ENCODE peak calls at places on chromosomes 4 and X, in four cellular contexts. B is K562, O is HepG2, C is SK-N-SH. P is an unnamed sample.

GRCh38 chrX:139290310-139290709 is 240.2 kb upstream of the F9 start:
- DNase-seq in B (no peak), O (no peak), C (no peak), P (no peak)

GRCh38 chr4:182367153-182367552 is 124.0 kb downstream of the TENM3 start:
- DNase-seq in B (no peak), O (no peak), C (no peak), P (no peak)

GRCh38 chr4:1576200-1576960 is 107.7 kb downstream of the FAM53A start:
- DNase-seq in B (no peak), O (no peak), C (no peak), P (no peak)

GRCh38 chr4:30832652-30833051 is 112.5 kb downstream of the PCDH7 start:
- DNase-seq in B (no peak), O (no peak), C (peak; percentile 12), P (no peak)

GRCh38 chrX:48919947-48920712 is 1.3 kb upstream of the PIM2 start:
- DNase-seq in B (peak; percentile 61), O (no peak), C (no peak), P (no peak)

GRCh38 chr4:173243321-173243720 is 74.7 kb downstream of the GALNT7 start:
- DNase-seq in B (no peak), O (no peak), C (no peak), P (no peak)

GRCh38 chrX:1679238-1679637 is 64.4 kb downstream of the ASMT start:
- DNase-seq in B (no peak), O (no peak), C (no peak), P (no peak)

GRCh38 chrX:95071621-95072020 is 1397.6 kb downstream of the FAM133A start:
- DNase-seq in B (no peak), O (no peak), C (no peak), P (no peak)

GRCh38 chr4:109649872-109650271 is 53.4 kb downstream of the CASP6 start:
- DNase-seq in B (no peak), O (no peak), C (no peak), P (no peak)

GRCh38 chrX:47560831-47561652 is at the start of gene ARAF:
- DNase-seq in B (peak; percentile 99), O (peak; percentile 98), C (peak; percentile 94), P (peak; percentile 96)

GRCh38 chr4:6410078-6410477 is 62.3 kb downstream of the PPP2R2C start:
- DNase-seq in B (no peak), O (no peak), C (no peak), P (no peak)

GRCh38 chrX:23228950-23229448 is 105.7 kb upstream of the PTCHD1 start:
- DNase-seq in B (no peak), O (no peak), C (no peak), P (no peak)

GRCh38 chr4:48342559-48342878 is 1.2 kb downstream of the SLAIN2 start:
- DNase-seq in B (peak; percentile 33), O (no peak), C (no peak), P (no peak)

GRCh38 chr4:56786955-56787354 is 34.5 kb downstream of the SPINK2 start:
- DNase-seq in B (no peak), O (no peak), C (peak; percentile 34), P (no peak)

GRCh38 chr4:101039367-101039766 is 308.0 kb downstream of the PPP3CA start:
- DNase-seq in B (no peak), O (no peak), C (no peak), P (no peak)

DNA sequence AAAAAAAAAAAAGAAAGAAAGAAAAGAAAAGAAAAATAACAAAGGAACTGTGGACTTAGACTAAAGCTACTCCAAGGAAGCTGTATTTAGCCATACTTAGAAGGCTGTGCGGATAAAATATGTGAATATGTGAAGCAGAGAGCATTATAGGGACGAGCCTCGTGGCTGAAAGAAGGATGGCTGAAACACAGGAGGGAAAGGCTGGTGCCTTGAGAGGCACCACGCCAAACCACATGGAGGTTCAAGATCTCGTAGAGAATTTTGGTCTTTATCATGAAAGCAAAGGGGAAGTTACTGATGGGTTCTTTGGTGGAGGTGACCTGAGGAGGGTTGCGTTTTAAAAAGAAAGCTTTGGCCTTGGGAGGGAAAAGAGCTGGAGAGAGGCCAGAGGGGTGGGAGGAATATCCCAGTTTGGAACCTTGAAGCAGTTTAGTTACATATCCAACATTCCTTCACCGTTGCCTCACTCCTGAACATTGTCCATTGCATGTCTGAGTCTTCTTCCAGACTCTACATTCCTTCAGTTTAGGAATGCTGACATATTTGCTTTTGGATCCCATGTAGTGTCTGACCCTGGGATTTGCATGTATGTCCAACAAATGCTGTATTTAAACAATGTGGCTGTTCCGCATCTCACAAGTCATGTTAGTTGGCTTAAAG is 82.5 kb downstream of the CPE start:
- DNase-seq in B (no peak), O (peak; percentile 54), C (no peak), P (no peak)
- TF ChIP-seq FOXJ3 in B (no peak), O (no peak), C (no peak), P (no peak)

GRCh38 chr4:81375745-81376144 is 96.0 kb downstream of the RASGEF1B start:
- DNase-seq in B (peak; percentile 24), O (no peak), C (no peak), P (peak; percentile 60)

GRCh38 chr4:81366786-81367185 is 104.9 kb downstream of the RASGEF1B start:
- DNase-seq in B (no peak), O (no peak), C (no peak), P (no peak)

DNA sequence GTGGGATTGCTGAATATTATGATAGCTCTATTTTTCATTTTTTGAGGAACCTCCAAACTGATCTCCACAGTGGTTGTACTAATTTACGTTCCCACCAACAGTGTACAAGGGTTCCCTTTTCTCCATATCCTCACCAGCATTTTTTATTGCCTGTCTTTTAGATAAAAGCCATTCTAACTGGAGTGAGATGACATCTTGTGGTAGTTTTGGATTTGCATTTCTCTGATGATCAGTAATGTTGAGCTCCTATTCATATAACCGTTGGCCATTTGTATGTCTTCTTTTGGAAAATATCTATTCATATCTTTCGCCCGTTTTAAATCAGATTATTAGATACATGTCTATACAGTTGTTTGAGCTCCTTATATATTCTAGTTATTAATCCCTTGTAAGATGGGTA is 101.8 kb downstream of the RASGEF1B start:
- DNase-seq in B (no peak), O (no peak), C (no peak), P (no peak)
- TF ChIP-seq FOXJ3 in B (no peak), O (no peak), C (no peak), P (no peak)

GRCh38 chr4:22238742-22239141 is 277.1 kb downstream of the ADGRA3 start:
- DNase-seq in B (no peak), O (peak; percentile 2), C (peak; percentile 4), P (peak; percentile 38)

GRCh38 chr4:22240814-22241213 is 275.1 kb downstream of the ADGRA3 start:
- DNase-seq in B (no peak), O (no peak), C (no peak), P (no peak)

GRCh38 chr4:22235798-22236197 is 280.1 kb downstream of the ADGRA3 start:
- DNase-seq in B (no peak), O (no peak), C (no peak), P (no peak)

GRCh38 chr4:22237155-22237751 is 278.6 kb downstream of the ADGRA3 start:
- DNase-seq in B (peak; percentile 8), O (peak; percentile 15), C (peak; percentile 29), P (peak; percentile 91)

GRCh38 chr4:22237846-22238513 is 277.9 kb downstream of the ADGRA3 start:
- DNase-seq in B (no peak), O (peak; percentile 54), C (no peak), P (no peak)
- TF ChIP-seq FOXJ3 in B (no peak), O (peak; percentile 16), C (no peak), P (no peak)

GRCh38 chr4:25178838-25179261 is 18.6 kb upstream of the SEPSECS start:
- DNase-seq in B (no peak), O (peak; percentile 85), C (no peak), P (no peak)

GRCh38 chr4:25171451-25171850 is 11.2 kb upstream of the SEPSECS start:
- DNase-seq in B (no peak), O (no peak), C (no peak), P (no peak)

GRCh38 chr4:25172964-25173917 is 13.0 kb upstream of the SEPSECS start:
- DNase-seq in B (peak; percentile 63), O (no peak), C (no peak), P (no peak)

GRCh38 chr4:25177147-25177546 is 16.9 kb upstream of the SEPSECS start:
- DNase-seq in B (no peak), O (no peak), C (no peak), P (no peak)

DNA sequence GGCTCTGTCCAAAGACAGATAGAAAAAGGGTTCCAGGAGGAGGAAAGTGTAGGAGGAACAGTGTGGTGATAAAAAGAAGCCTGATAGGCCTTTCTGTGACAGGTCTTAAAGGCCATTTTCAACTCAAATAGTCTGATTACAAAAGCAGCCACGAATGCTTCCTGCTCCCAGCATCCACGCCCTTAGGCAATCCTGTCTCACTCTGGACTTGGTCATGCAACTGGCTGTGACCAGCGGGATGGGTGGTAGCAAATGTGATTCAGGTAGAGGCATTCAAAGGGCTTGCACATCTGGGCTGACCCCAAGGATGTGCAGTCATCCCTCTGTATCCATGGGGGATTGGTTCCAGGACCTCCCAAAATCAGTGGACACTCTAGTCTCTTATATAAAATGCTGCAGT is 14.4 kb upstream of the SEPSECS start:
- DNase-seq in B (peak; percentile 9), O (no peak), C (no peak), P (no peak)
- TF ChIP-seq FOXJ3 in B (no peak), O (no peak), C (no peak), P (no peak)

GRCh38 chr4:76200771-76201224 is 12.8 kb downstream of the SCARB2 start:
- DNase-seq in B (peak; percentile 30), O (peak; percentile 77), C (no peak), P (no peak)
- TF ChIP-seq FOXJ3 in B (no peak), O (no peak), C (no peak), P (no peak)

GRCh38 chrX:154046262-154046771 is 26.6 kb upstream of the IRAK1 start:
- DNase-seq in B (peak; percentile 24), O (no peak), C (no peak), P (no peak)
- TF ChIP-seq FOXJ3 in B (no peak), O (no peak), C (no peak), P (no peak)

GRCh38 chr4:146495277-146495676 is 26.5 kb downstream of the SLC10A7 start:
- DNase-seq in B (no peak), O (peak; percentile 1), C (no peak), P (no peak)
- TF ChIP-seq FOXJ3 in B (no peak), O (no peak), C (no peak), P (no peak)

DNA sequence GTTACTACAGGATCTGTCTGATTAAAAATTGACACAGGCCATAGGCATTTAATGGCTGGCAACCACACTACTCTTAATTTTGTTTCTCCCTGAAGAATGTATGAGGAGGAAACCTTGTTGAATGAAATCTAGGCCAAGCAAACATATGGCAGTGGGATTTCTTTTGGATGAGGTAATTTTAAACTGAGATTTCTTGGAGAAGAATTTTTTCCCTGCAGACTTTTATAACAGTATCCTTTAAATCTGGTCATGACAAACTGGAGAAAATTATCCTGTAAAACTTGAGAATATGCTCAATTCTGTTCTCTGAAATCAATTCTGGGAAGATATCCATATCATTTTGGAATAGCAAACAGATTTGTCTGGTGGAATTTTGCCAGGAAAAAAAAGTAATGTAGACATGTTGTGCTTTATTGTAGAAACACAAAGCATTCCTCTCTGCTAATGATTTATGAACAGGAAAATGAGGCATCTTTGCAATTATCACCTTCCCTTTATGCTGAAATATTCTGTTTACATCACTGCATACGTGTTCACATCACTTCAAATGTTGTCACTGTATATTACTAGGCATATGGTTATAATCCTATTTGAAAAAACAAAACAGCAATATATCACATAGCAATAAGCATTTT is 108.3 kb upstream of the ARSJ start:
- DNase-seq in B (no peak), O (no peak), C (no peak), P (no peak)
- TF ChIP-seq FOXJ3 in B (no peak), O (no peak), C (no peak), P (no peak)